ENCODE peak calls at places on chromosomes 6 and 20, in four cellular contexts. X is SJSA1; O is activated naive CD4-positive, alpha-beta T cell; K is left ventricle myocardium inferior. U is an unnamed sample.

GRCh38 chr20:56506103-56506502 is 18.4 kb upstream of the FAM209A start:
- DNase-seq in X (no peak), O (no peak), K (no peak), U (no peak)

GRCh38 chr6:113406051-113406695 is 451.0 kb upstream of the MARCKS start:
- DNase-seq in X (no peak), O (no peak), K (no peak), U (no peak)

GRCh38 chr6:26383624-26384417 is 913 bp downstream of the BTN2A2 start:
- DNase-seq in X (no peak), O (no peak), K (no peak), U (no peak)

GRCh38 chr20:52791091-52791490 is 181.1 kb upstream of the TSHZ2 start:
- DNase-seq in X (no peak), O (no peak), K (no peak), U (no peak)

GRCh38 chr6:152746172-152746553 is 4.4 kb upstream of the VIP start:
- DNase-seq in X (peak), O (no peak), K (no peak), U (no peak)

GRCh38 chr20:42082611-42083010 is 464.4 kb upstream of the CHD6 start:
- DNase-seq in X (no peak), O (no peak), K (peak), U (peak)

GRCh38 chr20:30168025-30168799 is 1089.3 kb upstream of the DEFB115 start:
- DNase-seq in X (no peak), O (no peak), K (no peak), U (no peak)

GRCh38 chr6:37435373-37435772 is 2.4 kb downstream of the CMTR1 start:
- DNase-seq in X (no peak), O (no peak), K (no peak), U (no peak)

GRCh38 chr6:1820165-1820564 is 210.4 kb downstream of the FOXC1 start:
- DNase-seq in X (no peak), O (no peak), K (no peak), U (no peak)

GRCh38 chr20:57993738-57994431 is 234.6 kb downstream of the ANKRD60 start:
- DNase-seq in X (no peak), O (no peak), K (no peak), U (no peak)

GRCh38 chr6:30686908-30687658 is 638 bp upstream of the PPP1R18 start:
- DNase-seq in X (peak), O (peak), K (peak), U (peak)

GRCh38 chr6:109073344-109074235 is 21.1 kb downstream of the SESN1 start:
- DNase-seq in X (no peak), O (no peak), K (no peak), U (no peak)

GRCh38 chr20:54097236-54097529 is 26.8 kb upstream of the BCAS1 start:
- DNase-seq in X (no peak), O (no peak), K (no peak), U (no peak)

GRCh38 chr6:32176476-32177181 is 745 bp upstream of the AGPAT1 start:
- DNase-seq in X (no peak), O (no peak), K (no peak), U (no peak)

GRCh38 chr6:147621280-147621679 is 112.8 kb downstream of the SAMD5 start:
- DNase-seq in X (no peak), O (no peak), K (no peak), U (peak)

GRCh38 chr20:10949930-10950783 is 276.4 kb upstream of the JAG1 start:
- DNase-seq in X (no peak), O (no peak), K (no peak), U (no peak)